ENCODE peak calls at places on chromosome X, in eight cellular contexts. T, I, P, H, Y, K, F and E are unnamed samples.

GRCh38 chrX:137432609-137433008 is 133.3 kb upstream of the ZIC3 start:
- DNase-seq in K (no peak), T (peak; percentile 40), F (no peak), I (no peak), H (no peak), P (peak; percentile 79), Y (no peak), E (no peak)

GRCh38 chrX:7073336-7073735 is 74.2 kb upstream of the STS start:
- DNase-seq in F (no peak), T (no peak), H (no peak), I (no peak), P (no peak), Y (no peak), K (no peak), E (no peak)

GRCh38 chrX:152817082-152817744 is 13.3 kb downstream of the CETN2 start:
- DNase-seq in F (no peak), H (no peak), K (peak; percentile 38), I (no peak), T (peak; percentile 22), Y (no peak), P (peak; percentile 32), E (peak; percentile 17)

GRCh38 chrX:28016823-28017222 is 35.6 kb upstream of the DCAF8L1 start:
- DNase-seq in T (no peak), I (no peak), K (no peak), P (no peak), Y (no peak), F (no peak), H (no peak), E (peak; percentile 64)

GRCh38 chrX:12197030-12197429 is 58.8 kb downstream of the FRMPD4 start:
- DNase-seq in H (no peak), F (no peak), I (no peak), P (peak; percentile 28), K (no peak), T (no peak), Y (no peak), E (no peak)

GRCh38 chrX:130172127-130172834 is 519 bp downstream of the RAB33A start:
- DNase-seq in P (no peak), H (no peak), K (no peak), F (no peak), Y (no peak), I (no peak), T (no peak), E (no peak)

GRCh38 chrX:71998836-71999509 is 88.3 kb downstream of the NHSL2 start:
- DNase-seq in H (no peak), P (peak; percentile 40), K (peak; percentile 5), I (no peak), Y (peak; percentile 38), F (no peak), T (peak; percentile 11), E (no peak)

GRCh38 chrX:54171091-54171490 is 12.0 kb downstream of the FAM120C start:
- DNase-seq in Y (no peak), H (no peak), K (no peak), P (no peak), I (no peak), F (no peak), T (no peak), E (no peak)

GRCh38 chrX:2654436-2655340 is 36.4 kb upstream of the CD99 start:
- DNase-seq in H (no peak), Y (no peak), P (peak; percentile 33), I (no peak), T (no peak), K (no peak), F (no peak), E (no peak)

GRCh38 chrX:7925867-7926472 is 1.2 kb downstream of the PNPLA4 start:
- DNase-seq in P (peak; percentile 77), Y (peak; percentile 19), K (peak; percentile 56), I (peak; percentile 37), T (peak; percentile 54), F (peak; percentile 56), H (no peak), E (peak; percentile 51)

GRCh38 chrX:78658851-78659744 is at the start of gene RTL3:
- DNase-seq in I (no peak), F (no peak), P (no peak), Y (no peak), T (no peak), K (peak; percentile 83), H (no peak), E (peak; percentile 6)

GRCh38 chrX:50812995-50813842 is 775 bp downstream of the SHROOM4 start:
- DNase-seq in Y (peak; percentile 22), T (peak; percentile 35), K (peak; percentile 24), H (no peak), I (no peak), F (peak; percentile 73), P (peak; percentile 67), E (no peak)

GRCh38 chrX:42602566-42602965 is 175.4 kb downstream of the PPP1R2C start:
- DNase-seq in T (no peak), I (no peak), F (no peak), K (no peak), Y (no peak), H (no peak), P (no peak), E (no peak)

GRCh38 chrX:275967-276587 is 5.1 kb upstream of the PLCXD1 start:
- DNase-seq in P (peak; percentile 80), Y (peak; percentile 82), T (peak; percentile 52), K (no peak), F (peak; percentile 75), H (no peak), I (no peak), E (no peak)

GRCh38 chrX:19839770-19840254 is 47.6 kb downstream of the SH3KBP1 start:
- DNase-seq in T (no peak), Y (no peak), K (peak; percentile 83), H (no peak), P (no peak), I (no peak), F (no peak), E (peak; percentile 34)

GRCh38 chrX:103913356-103914020 is 48.9 kb upstream of the TMSB15B start:
- DNase-seq in T (no peak), K (no peak), F (no peak), Y (no peak), P (peak; percentile 56), H (no peak), I (no peak), E (peak; percentile 2)

GRCh38 chrX:55161581-55161980 is 58.6 kb upstream of the PAGE5 start:
- DNase-seq in I (no peak), H (no peak), F (no peak), P (no peak), T (peak; percentile 2), Y (no peak), K (no peak), E (peak; percentile 2)

GRCh38 chrX:71181910-71182799 is 37.5 kb downstream of the NLGN3 start:
- DNase-seq in Y (peak; percentile 82), I (peak; percentile 75), P (peak; percentile 99), K (peak; percentile 96), T (peak; percentile 68), F (peak; percentile 90), H (peak; percentile 88), E (peak; percentile 90)